ENCODE peak calls at places on chromosomes 6 and 20, in nine cellular contexts. X is iris pigment epithelial cell; L is nephron progenitor cell; P is cardiac fibroblast; D is left lung; C is T-helper 1 cell; U is WTC11; W is AG09309; M is activated CD4-positive, alpha-beta T cell treated with anti-CD3 and anti-CD28 coated beads for 48 hours. Q is an unnamed sample.

GRCh38 chr6:36455486-36456027 is 12.8 kb downstream of the KCTD20 start:
- DNase-seq in D (no peak), X (no peak), M (no peak), C (no peak), L (no peak), W (no peak), U (no peak), P (no peak), Q (no peak)

GRCh38 chr6:142783499-142783898 is 161.5 kb downstream of the HIVEP2 start:
- DNase-seq in P (no peak), W (peak), C (no peak), M (no peak), U (no peak), L (no peak), D (no peak), X (no peak), Q (no peak)

GRCh38 chr20:25247100-25247665 is 702 bp upstream of the PYGB start:
- DNase-seq in L (peak), W (no peak), P (peak), X (peak), D (peak), M (peak), U (peak), C (no peak), Q (no peak)

GRCh38 chr6:16239798-16240123 is 1.4 kb downstream of the GMPR start:
- DNase-seq in L (no peak), P (peak), D (peak), C (no peak), X (no peak), W (no peak), U (peak), M (no peak), Q (no peak)

GRCh38 chr6:6686748-6687601 is 98.5 kb downstream of the LY86 start:
- DNase-seq in P (peak), W (no peak), D (peak), C (no peak), U (peak), M (peak), L (peak), X (peak), Q (no peak)

GRCh38 chr6:82000551-82000950 is 247.0 kb downstream of the IBTK start:
- DNase-seq in X (no peak), C (no peak), D (no peak), W (no peak), U (no peak), P (no peak), M (no peak), L (no peak), Q (no peak)

GRCh38 chr20:54342258-54342782 is 133.1 kb upstream of the DOK5 start:
- DNase-seq in D (no peak), M (no peak), U (no peak), X (no peak), L (no peak), P (no peak), C (no peak), W (no peak), Q (no peak)

GRCh38 chr6:31041372-31041974 is 31.2 kb downstream of the MUC22 start:
- DNase-seq in P (no peak), M (no peak), L (no peak), C (no peak), W (no peak), U (no peak), D (peak), X (peak), Q (no peak)

GRCh38 chr20:44979090-44979621 is 12.8 kb downstream of the STK4 start:
- DNase-seq in C (peak), D (no peak), X (peak), M (peak), W (no peak), L (no peak), U (no peak), P (peak), Q (no peak)

GRCh38 chr20:49318430-49319203 is 40.8 kb upstream of the ZNFX1 start:
- DNase-seq in L (peak), W (no peak), D (no peak), M (peak), C (no peak), P (no peak), U (peak), X (no peak), Q (no peak)

GRCh38 chr20:25000268-25000801 is 7.8 kb upstream of the APMAP start:
- DNase-seq in C (no peak), L (no peak), U (no peak), X (peak), W (peak), P (peak), D (peak), M (no peak), Q (no peak)

GRCh38 chr6:125957845-125958244 is 1.3 kb downstream of the HINT3 start:
- DNase-seq in C (no peak), L (no peak), M (no peak), P (peak), W (no peak), U (no peak), X (peak), D (peak), Q (no peak)

GRCh38 chr6:138719011-138719635 is 54.4 kb upstream of the CCDC28A start:
- DNase-seq in U (no peak), L (no peak), D (no peak), M (no peak), C (no peak), W (no peak), P (peak), X (peak), Q (no peak)

GRCh38 chr6:17454316-17455005 is 61.1 kb downstream of the CAP2 start:
- DNase-seq in X (peak), D (no peak), L (no peak), U (no peak), M (no peak), C (no peak), W (peak), P (peak), Q (no peak)

GRCh38 chr20:38745757-38746156 is 2.5 kb upstream of the ACTR5 start:
- DNase-seq in U (no peak), L (no peak), C (no peak), X (no peak), M (no peak), W (no peak), P (no peak), D (no peak), Q (no peak)

GRCh38 chr6:131909408-131910218 is 41.6 kb downstream of the CCN2 start:
- DNase-seq in M (peak), U (peak), L (peak), X (peak), W (no peak), D (peak), C (peak), P (peak), Q (peak)

GRCh38 chr6:106591111-106591825 is 38.0 kb downstream of the RTN4IP1 start:
- DNase-seq in D (no peak), L (no peak), X (peak), P (peak), W (peak), U (no peak), M (no peak), C (no peak), Q (no peak)

GRCh38 chr6:27426045-27426620 is 37.6 kb downstream of the ZNF391 start:
- DNase-seq in W (no peak), D (no peak), L (no peak), M (no peak), P (no peak), X (no peak), C (no peak), U (no peak), Q (no peak)

GRCh38 chr6:161498359-161498758 is 224.5 kb upstream of the AGPAT4 start:
- DNase-seq in C (no peak), L (peak), W (no peak), X (peak), D (no peak), M (no peak), P (peak), U (peak), Q (no peak)

GRCh38 chr6:104484191-104484590 is 375.5 kb downstream of the HACE1 start:
- DNase-seq in C (no peak), W (no peak), D (no peak), M (no peak), X (no peak), U (no peak), L (no peak), P (no peak), Q (no peak)

GRCh38 chr6:30690403-30691207 is at the start of gene NRM:
- DNase-seq in P (peak), C (peak), D (peak), X (peak), L (peak), M (peak), W (no peak), U (peak), Q (peak)

GRCh38 chr20:32368930-32369329 is 10.8 kb downstream of the ASXL1 start:
- DNase-seq in L (no peak), X (peak), U (no peak), D (no peak), M (no peak), C (no peak), W (no peak), P (no peak), Q (no peak)